ENCODE peak calls at places on chromosome 17, in six cellular contexts. V is K562, Y is HepG2, O is HCT116, P is GM12878, Z is H1. G is an unnamed sample.

GRCh38 chr17:289409-289808 is 63.2 kb downstream of the RPH3AL start:
- DNase-seq in Z (no peak), Y (no peak), V (no peak), O (no peak), P (no peak), G (no peak)

GRCh38 chr17:44266402-44267164 is 1.4 kb downstream of the SLC4A1 start:
- DNase-seq in P (no peak), Z (no peak), O (no peak), V (peak; percentile 96), Y (no peak), G (no peak)

GRCh38 chr17:54947396-54947795 is 21.1 kb downstream of the COX11 start:
- DNase-seq in O (no peak), Z (no peak), P (no peak), Y (peak; percentile 71), V (no peak), G (no peak)

GRCh38 chr17:13484020-13484419 is 117.7 kb downstream of the HS3ST3A1 start:
- DNase-seq in Z (no peak), V (no peak), P (no peak), Y (no peak), O (no peak), G (no peak)

GRCh38 chr17:9226794-9227135 is 205.5 kb downstream of the NTN1 start:
- DNase-seq in O (no peak), V (no peak), Z (no peak), P (no peak), Y (no peak), G (no peak)

GRCh38 chr17:54980372-54980771 is 11.8 kb downstream of the STXBP4 start:
- DNase-seq in Y (no peak), P (no peak), O (no peak), Z (no peak), V (no peak), G (no peak)

GRCh38 chr17:15456486-15456885 is 10.9 kb downstream of the CDRT4 start:
- DNase-seq in V (no peak), Z (no peak), O (no peak), P (no peak), Y (no peak), G (no peak)

GRCh38 chr17:28221751-28222414 is 97.1 kb upstream of the TMEM97 start:
- DNase-seq in P (no peak), Z (no peak), O (no peak), V (no peak), Y (no peak), G (no peak)

GRCh38 chr17:74768069-74768762 is 7.9 kb downstream of the NAT9 start:
- DNase-seq in Y (no peak), Z (no peak), V (no peak), O (no peak), P (no peak), G (no peak)

GRCh38 chr17:77649717-77650211 is 308.7 kb upstream of the TNRC6C start:
- DNase-seq in Z (no peak), O (peak; percentile 42), Y (no peak), P (no peak), V (peak; percentile 43), G (no peak)

GRCh38 chr17:49090885-49091594 is 41.5 kb upstream of the B4GALNT2 start:
- DNase-seq in Y (no peak), Z (no peak), V (no peak), P (no peak), O (no peak), G (no peak)

GRCh38 chr17:36972186-36972686 is 23.5 kb downstream of the AATF start:
- DNase-seq in Z (no peak), V (no peak), O (no peak), P (no peak), Y (no peak), G (no peak)

GRCh38 chr17:66272699-66273390 is 29.6 kb upstream of the PRKCA start:
- DNase-seq in O (no peak), Z (no peak), Y (no peak), V (peak; percentile 46), P (no peak), G (no peak)

GRCh38 chr17:29143894-29144293 is 36.3 kb downstream of the MYO18A start:
- DNase-seq in Z (no peak), O (no peak), Y (peak; percentile 69), V (no peak), P (no peak), G (no peak)

GRCh38 chr17:17088511-17089205 is 46.4 kb downstream of the MPRIP start:
- DNase-seq in O (no peak), Z (no peak), Y (no peak), V (no peak), P (no peak), G (no peak)

GRCh38 chr17:64002658-64003525 is 4.7 kb downstream of the PRR29 start:
- DNase-seq in O (no peak), P (no peak), Z (no peak), Y (no peak), V (peak; percentile 11), G (no peak)

GRCh38 chr17:59607817-59608403 is 11.8 kb upstream of the CLTC start:
- DNase-seq in Y (peak; percentile 30), Z (no peak), P (no peak), V (peak; percentile 36), O (no peak), G (no peak)

GRCh38 chr17:49249292-49249794 is 18.8 kb upstream of the PHOSPHO1 start:
- DNase-seq in P (no peak), Y (no peak), Z (no peak), O (no peak), V (peak; percentile 69), G (no peak)

GRCh38 chr17:3773511-3773910 is 27.5 kb downstream of the ITGAE start:
- DNase-seq in P (no peak), O (no peak), Y (no peak), Z (no peak), V (no peak), G (no peak)

GRCh38 chr17:63751806-63752205 is 10.2 kb upstream of the STRADA start:
- DNase-seq in Y (no peak), P (no peak), Z (no peak), V (no peak), O (no peak), G (no peak)

GRCh38 chr17:38597375-38597774 is 8.4 kb downstream of the SRCIN1 start:
- DNase-seq in P (no peak), Z (no peak), V (no peak), Y (no peak), O (no peak), G (no peak)

GRCh38 chr17:144936-145670 is 7.7 kb downstream of the SCGB1C2 start:
- DNase-seq in Y (no peak), P (no peak), V (no peak), Z (no peak), O (no peak), G (no peak)

GRCh38 chr17:44914148-44914547 is 1.2 kb downstream of the GFAP start:
- DNase-seq in P (no peak), Y (no peak), O (no peak), V (peak; percentile 55), Z (no peak), G (no peak)

DNA sequence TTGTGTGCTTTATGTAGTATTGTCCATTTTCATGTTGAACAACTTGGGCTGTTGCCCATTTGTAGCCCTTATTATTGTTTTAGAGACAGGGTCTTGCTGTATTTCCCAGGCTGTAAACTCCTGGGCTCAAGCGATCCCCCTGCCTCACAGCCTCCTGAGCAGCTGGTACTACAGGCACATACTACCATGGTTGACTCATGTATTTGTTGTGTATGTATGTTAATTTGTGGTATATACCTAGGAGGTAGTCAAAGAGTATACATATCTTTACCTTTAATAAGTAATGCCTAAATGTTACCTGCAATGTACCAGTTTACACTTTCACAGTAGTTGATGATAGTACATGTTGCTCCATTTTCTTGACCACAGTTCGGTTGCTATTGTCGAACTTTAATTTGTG is 18.1 kb downstream of the PPM1D start:
- DNase-seq in O (no peak), Z (no peak), Y (no peak), P (no peak), V (no peak), G (no peak)
- H3K9ac ChIP-seq in O (no peak overlapping the region), Z (no peak overlapping the region), Y (no peak overlapping the region), P (no peak overlapping the region), V (no peak overlapping the region), G (no peak overlapping the region)

GRCh38 chr17:46193246-46193625 is at the start of gene KANSL1:
- DNase-seq in O (peak; percentile 76), Z (peak; percentile 84), V (peak; percentile 95), P (no peak), Y (peak; percentile 87), G (peak; percentile 61)
- TF ChIP-seq ZNF274 in O (no peak), Z (no peak), V (no peak), P (no peak), Y (no peak), G (no peak)

DNA sequence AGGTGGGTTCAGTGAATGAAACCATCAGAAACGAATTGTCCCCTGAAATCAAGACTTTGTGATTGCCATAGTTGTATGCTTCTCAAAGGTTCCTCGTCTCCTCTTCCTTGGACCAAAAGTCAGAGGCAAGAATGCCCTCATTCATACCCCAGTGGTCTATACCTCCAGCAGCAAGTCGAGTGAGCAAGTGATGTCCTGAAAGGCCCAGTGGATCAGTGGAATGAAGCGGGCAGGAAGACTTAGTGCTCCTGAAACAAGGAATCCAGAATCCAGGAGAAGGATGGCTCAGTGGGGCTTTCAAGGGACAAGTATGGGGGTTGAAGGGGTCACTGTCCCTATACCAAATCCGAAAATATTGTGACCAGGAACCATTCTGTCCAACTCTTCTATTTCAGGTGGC is 5.3 kb upstream of the ERBB2 start:
- DNase-seq in Y (no peak), O (no peak), Z (no peak), V (no peak), P (no peak), G (no peak)
- H3K4me1 ChIP-seq in Y (peaks cover 64% of the 10 kb centered on the region), O (peaks cover 11% of the 10 kb centered on the region), Z (peaks cover 24% of the 10 kb centered on the region), V (no peaks in the 10 kb centered on the region), P (no peaks in the 10 kb centered on the region), G (peaks cover 24% of the 10 kb centered on the region)

DNA sequence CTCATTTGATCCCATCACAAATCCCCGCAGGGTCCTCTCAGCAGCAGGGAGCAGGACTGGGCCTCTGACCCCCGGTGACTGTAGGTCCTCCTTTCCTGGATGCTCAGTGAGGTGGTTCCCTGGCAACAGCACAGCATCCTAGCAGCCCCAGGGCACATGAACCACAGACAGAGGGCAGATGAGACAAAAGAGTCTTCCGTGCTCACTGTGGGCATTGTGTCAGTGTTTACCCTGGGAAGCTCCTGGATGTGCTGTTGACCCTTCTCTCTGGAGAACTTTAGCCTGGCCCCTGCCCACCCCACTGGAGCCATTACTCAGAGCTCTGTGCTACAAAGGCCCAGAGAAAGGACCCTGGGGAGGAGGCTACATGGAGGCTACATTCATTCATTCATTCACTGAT is 21.7 kb upstream of the TMEM220 start:
- DNase-seq in V (no peak), O (no peak), P (no peak), Y (peak; percentile 45), Z (no peak), G (no peak)
- H3K9ac ChIP-seq in V (no peak overlapping the region), O (no peak overlapping the region), P (no peak overlapping the region), Y (no peak overlapping the region), Z (no peak overlapping the region), G (no peak overlapping the region)

G was measured in NT2/D1.